ENCODE peak calls at places on chromosome 1, in seven cellular contexts. One of them, this sample, is unnamed.

GRCh38 chr1:229621663-229622062 is 4.3 kb downstream of the TAF5L start:
- DNase-seq in transverse colon: no peak
- DNase-seq in HCT116: no peak
- DNase-seq in prostate gland: no peak
- DNase-seq in Peyer's patch: no peak
- DNase-seq in NB4: no peak
- DNase-seq in tibial nerve: no peak
- DNase-seq in this sample: no peak

GRCh38 chr1:238252033-238252802 is 361.5 kb upstream of the ZP4 start:
- DNase-seq in transverse colon: peak
- DNase-seq in HCT116: no peak
- DNase-seq in prostate gland: no peak
- DNase-seq in Peyer's patch: peak
- DNase-seq in NB4: peak
- DNase-seq in tibial nerve: peak
- DNase-seq in this sample: peak

GRCh38 chr1:62621907-62622306 is 24.6 kb downstream of the ANGPTL3 start:
- DNase-seq in transverse colon: no peak
- DNase-seq in HCT116: peak
- DNase-seq in prostate gland: no peak
- DNase-seq in Peyer's patch: no peak
- DNase-seq in NB4: peak
- DNase-seq in tibial nerve: no peak
- DNase-seq in this sample: peak

GRCh38 chr1:35557118-35557610 is at the start of gene KIAA0319L:
- DNase-seq in transverse colon: peak
- DNase-seq in HCT116: no peak
- DNase-seq in prostate gland: peak
- DNase-seq in Peyer's patch: peak
- DNase-seq in NB4: no peak
- DNase-seq in tibial nerve: no peak
- DNase-seq in this sample: peak

GRCh38 chr1:192610114-192610958 is 25.6 kb upstream of the RGS13 start:
- DNase-seq in transverse colon: no peak
- DNase-seq in HCT116: peak
- DNase-seq in prostate gland: no peak
- DNase-seq in Peyer's patch: no peak
- DNase-seq in NB4: peak
- DNase-seq in tibial nerve: no peak
- DNase-seq in this sample: peak

GRCh38 chr1:172883844-172884243 is 166.9 kb downstream of the TNFSF18 start:
- DNase-seq in transverse colon: no peak
- DNase-seq in HCT116: no peak
- DNase-seq in prostate gland: no peak
- DNase-seq in Peyer's patch: no peak
- DNase-seq in NB4: no peak
- DNase-seq in tibial nerve: no peak
- DNase-seq in this sample: no peak

GRCh38 chr1:71046891-71047634 is 553 bp downstream of the PTGER3 start:
- DNase-seq in transverse colon: peak
- DNase-seq in HCT116: no peak
- DNase-seq in prostate gland: peak
- DNase-seq in Peyer's patch: no peak
- DNase-seq in NB4: no peak
- DNase-seq in tibial nerve: no peak
- DNase-seq in this sample: peak

GRCh38 chr1:9822897-9823692 is 670 bp downstream of the CLSTN1 start:
- DNase-seq in transverse colon: peak
- DNase-seq in HCT116: no peak
- DNase-seq in prostate gland: no peak
- DNase-seq in Peyer's patch: peak
- DNase-seq in NB4: peak
- DNase-seq in tibial nerve: no peak
- DNase-seq in this sample: peak

GRCh38 chr1:243628476-243628907 is 221.6 kb downstream of the AKT3 start:
- DNase-seq in transverse colon: no peak
- DNase-seq in HCT116: no peak
- DNase-seq in prostate gland: no peak
- DNase-seq in Peyer's patch: no peak
- DNase-seq in NB4: peak
- DNase-seq in tibial nerve: no peak
- DNase-seq in this sample: no peak

GRCh38 chr1:46533179-46533864 is 18.1 kb downstream of the KNCN start:
- DNase-seq in transverse colon: peak
- DNase-seq in HCT116: no peak
- DNase-seq in prostate gland: no peak
- DNase-seq in Peyer's patch: no peak
- DNase-seq in NB4: no peak
- DNase-seq in tibial nerve: no peak
- DNase-seq in this sample: peak

GRCh38 chr1:214224605-214225354 is 56.2 kb upstream of the SMYD2 start:
- DNase-seq in transverse colon: no peak
- DNase-seq in HCT116: no peak
- DNase-seq in prostate gland: no peak
- DNase-seq in Peyer's patch: no peak
- DNase-seq in NB4: no peak
- DNase-seq in tibial nerve: no peak
- DNase-seq in this sample: no peak

DNA sequence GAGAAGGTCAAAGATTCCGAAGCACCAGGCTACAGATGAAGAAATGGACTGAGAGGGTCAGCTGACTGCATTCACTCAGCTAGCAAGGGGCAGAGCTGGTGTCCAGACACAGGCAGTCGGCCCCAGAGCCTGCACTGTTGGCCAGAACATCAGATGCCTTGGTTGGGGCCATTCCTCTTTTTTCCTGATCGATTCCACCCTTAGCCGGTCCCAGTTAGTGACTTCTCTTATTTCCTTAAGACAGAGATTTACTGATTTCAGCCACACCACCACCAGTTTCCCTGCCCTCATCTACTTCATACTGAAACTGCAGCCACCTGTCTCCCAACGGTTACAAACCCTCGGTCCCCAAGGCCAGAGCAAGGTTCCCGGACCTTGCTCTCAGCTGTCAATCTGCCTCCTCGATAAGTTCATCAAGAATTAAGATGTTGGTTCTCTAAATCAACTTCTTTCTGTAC is 11.5 kb downstream of the CD58 start:
- DNase-seq in transverse colon: no peak
- DNase-seq in HCT116: no peak
- DNase-seq in prostate gland: no peak
- DNase-seq in Peyer's patch: no peak
- DNase-seq in NB4: no peak
- DNase-seq in tibial nerve: no peak
- DNase-seq in this sample: no peak
- TF ChIP-seq POLR2A in transverse colon: no peak
- TF ChIP-seq POLR2A in HCT116: no peak
- TF ChIP-seq POLR2A in prostate gland: no peak
- TF ChIP-seq POLR2A in Peyer's patch: no peak
- TF ChIP-seq POLR2A in NB4: no peak
- TF ChIP-seq POLR2A in tibial nerve: no peak
- TF ChIP-seq POLR2A in this sample: no peak

GRCh38 chr1:1232224-1232800 is at the start of gene B3GALT6:
- DNase-seq in transverse colon: no peak
- DNase-seq in HCT116: no peak
- DNase-seq in prostate gland: no peak
- DNase-seq in Peyer's patch: no peak
- DNase-seq in NB4: no peak
- DNase-seq in tibial nerve: no peak
- DNase-seq in this sample: no peak
- TF ChIP-seq POLR2A in transverse colon: no peak
- TF ChIP-seq POLR2A in HCT116: no peak
- TF ChIP-seq POLR2A in prostate gland: no peak
- TF ChIP-seq POLR2A in Peyer's patch: peak
- TF ChIP-seq POLR2A in NB4: peak
- TF ChIP-seq POLR2A in tibial nerve: peak
- TF ChIP-seq POLR2A in this sample: no peak

GRCh38 chr1:100249537-100250257 is at the start of gene DBT:
- DNase-seq in transverse colon: peak
- DNase-seq in HCT116: peak
- DNase-seq in prostate gland: peak
- DNase-seq in Peyer's patch: peak
- DNase-seq in NB4: peak
- DNase-seq in tibial nerve: peak
- DNase-seq in this sample: peak
- TF ChIP-seq POLR2A in transverse colon: peak
- TF ChIP-seq POLR2A in HCT116: peak
- TF ChIP-seq POLR2A in prostate gland: peak
- TF ChIP-seq POLR2A in Peyer's patch: peak
- TF ChIP-seq POLR2A in NB4: peak
- TF ChIP-seq POLR2A in tibial nerve: peak
- TF ChIP-seq POLR2A in this sample: peak

DNA sequence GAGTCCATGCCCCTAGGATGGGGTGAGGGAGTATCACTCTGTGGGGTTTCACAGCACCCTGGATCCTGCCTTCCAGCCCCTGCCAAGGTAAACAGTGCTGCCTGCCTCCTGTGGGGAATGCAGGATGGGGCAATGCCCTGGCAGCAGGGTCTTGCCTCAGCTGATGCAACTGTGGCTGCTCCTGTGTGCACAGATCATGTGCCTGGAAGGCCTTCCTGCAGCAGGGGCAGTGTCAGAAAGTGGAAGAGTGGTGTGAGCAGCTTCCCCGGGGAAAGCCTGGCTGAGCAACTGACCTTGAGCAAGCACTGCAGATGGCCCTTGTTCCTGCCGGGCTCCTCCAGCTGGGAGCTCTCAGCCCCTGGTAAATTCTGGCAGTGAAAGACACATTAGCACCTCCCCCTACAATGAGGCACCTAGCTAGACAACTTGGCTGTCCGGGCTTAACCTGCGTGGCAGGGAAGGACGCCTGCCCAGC is 9.9 kb downstream of the TOR3A start:
- DNase-seq in transverse colon: peak
- DNase-seq in HCT116: no peak
- DNase-seq in prostate gland: peak
- DNase-seq in Peyer's patch: no peak
- DNase-seq in NB4: peak
- DNase-seq in tibial nerve: peak
- DNase-seq in this sample: no peak
- TF ChIP-seq POLR2A in transverse colon: no peak
- TF ChIP-seq POLR2A in HCT116: no peak
- TF ChIP-seq POLR2A in prostate gland: no peak
- TF ChIP-seq POLR2A in Peyer's patch: no peak
- TF ChIP-seq POLR2A in NB4: no peak
- TF ChIP-seq POLR2A in tibial nerve: no peak
- TF ChIP-seq POLR2A in this sample: no peak

GRCh38 chr1:155326020-155326526 is 5.4 kb downstream of the RUSC1 start:
- DNase-seq in transverse colon: no peak
- DNase-seq in HCT116: no peak
- DNase-seq in prostate gland: no peak
- DNase-seq in Peyer's patch: peak
- DNase-seq in NB4: peak
- DNase-seq in tibial nerve: no peak
- DNase-seq in this sample: no peak
- TF ChIP-seq POLR2A in transverse colon: no peak
- TF ChIP-seq POLR2A in HCT116: no peak
- TF ChIP-seq POLR2A in prostate gland: no peak
- TF ChIP-seq POLR2A in Peyer's patch: no peak
- TF ChIP-seq POLR2A in NB4: no peak
- TF ChIP-seq POLR2A in tibial nerve: no peak
- TF ChIP-seq POLR2A in this sample: no peak

GRCh38 chr1:246527402-246528088 is 20.5 kb upstream of the SMYD3 start:
- DNase-seq in transverse colon: no peak
- DNase-seq in HCT116: no peak
- DNase-seq in prostate gland: no peak
- DNase-seq in Peyer's patch: no peak
- DNase-seq in NB4: peak
- DNase-seq in tibial nerve: no peak
- DNase-seq in this sample: no peak
- TF ChIP-seq POLR2A in transverse colon: no peak
- TF ChIP-seq POLR2A in HCT116: no peak
- TF ChIP-seq POLR2A in prostate gland: no peak
- TF ChIP-seq POLR2A in Peyer's patch: no peak
- TF ChIP-seq POLR2A in NB4: no peak
- TF ChIP-seq POLR2A in tibial nerve: no peak
- TF ChIP-seq POLR2A in this sample: no peak

GRCh38 chr1:58392083-58392482 is 154.4 kb downstream of the OMA1 start:
- DNase-seq in transverse colon: no peak
- DNase-seq in HCT116: no peak
- DNase-seq in prostate gland: no peak
- DNase-seq in Peyer's patch: no peak
- DNase-seq in NB4: no peak
- DNase-seq in tibial nerve: no peak
- DNase-seq in this sample: no peak
- TF ChIP-seq POLR2A in transverse colon: no peak
- TF ChIP-seq POLR2A in HCT116: no peak
- TF ChIP-seq POLR2A in prostate gland: no peak
- TF ChIP-seq POLR2A in Peyer's patch: no peak
- TF ChIP-seq POLR2A in NB4: no peak
- TF ChIP-seq POLR2A in tibial nerve: no peak
- TF ChIP-seq POLR2A in this sample: no peak

GRCh38 chr1:169484683-169485426 is 889 bp downstream of the SLC19A2 start:
- DNase-seq in transverse colon: peak
- DNase-seq in HCT116: no peak
- DNase-seq in prostate gland: peak
- DNase-seq in Peyer's patch: peak
- DNase-seq in NB4: peak
- DNase-seq in tibial nerve: peak
- DNase-seq in this sample: peak
- TF ChIP-seq POLR2A in transverse colon: no peak
- TF ChIP-seq POLR2A in HCT116: no peak
- TF ChIP-seq POLR2A in prostate gland: no peak
- TF ChIP-seq POLR2A in Peyer's patch: no peak
- TF ChIP-seq POLR2A in NB4: no peak
- TF ChIP-seq POLR2A in tibial nerve: no peak
- TF ChIP-seq POLR2A in this sample: no peak

DNA sequence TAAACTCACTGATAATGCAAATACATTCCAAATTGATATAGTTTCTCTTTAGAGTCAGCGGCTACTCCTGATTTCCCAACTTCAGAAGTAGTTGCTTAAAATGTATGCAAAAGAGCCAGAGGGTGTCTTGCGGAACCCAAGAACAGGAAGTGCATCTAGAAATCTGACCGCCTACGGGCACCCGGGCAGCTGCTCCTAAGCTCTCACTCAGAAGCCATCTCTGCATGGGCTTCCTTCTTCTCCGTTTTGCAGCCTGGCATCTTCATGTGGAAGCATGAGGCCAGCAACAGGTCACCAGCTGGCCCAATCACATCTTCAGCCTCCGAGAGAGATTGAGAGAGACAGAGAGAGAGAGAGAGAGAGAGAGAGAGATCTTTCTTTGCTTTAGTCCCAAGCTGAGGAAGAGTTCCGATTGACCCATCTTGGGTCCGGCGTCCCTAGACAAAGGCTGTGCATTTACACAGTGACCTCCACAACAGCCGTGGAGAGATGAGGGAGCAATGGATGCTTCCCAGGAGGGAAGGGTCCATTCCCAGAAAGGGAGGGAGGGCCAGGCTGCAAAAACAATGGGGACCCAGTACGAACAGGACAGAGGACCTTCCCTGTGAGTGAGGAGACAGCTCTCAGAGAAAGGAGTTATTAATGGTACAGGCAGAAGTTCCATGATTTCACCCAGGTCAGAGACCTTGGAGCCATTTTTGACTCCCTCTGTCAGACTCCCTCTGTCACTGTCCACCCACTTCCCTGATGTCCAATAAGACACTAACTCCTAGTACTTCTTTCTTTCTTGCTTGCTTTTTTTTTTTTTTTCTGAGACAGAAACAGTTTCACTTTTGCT is 28.2 kb upstream of the SLC30A1 start:
- DNase-seq in transverse colon: peak
- DNase-seq in HCT116: no peak
- DNase-seq in prostate gland: no peak
- DNase-seq in Peyer's patch: peak
- DNase-seq in NB4: peak
- DNase-seq in tibial nerve: no peak
- DNase-seq in this sample: no peak
- TF ChIP-seq POLR2A in transverse colon: no peak
- TF ChIP-seq POLR2A in HCT116: no peak
- TF ChIP-seq POLR2A in prostate gland: no peak
- TF ChIP-seq POLR2A in Peyer's patch: no peak
- TF ChIP-seq POLR2A in NB4: peak
- TF ChIP-seq POLR2A in tibial nerve: no peak
- TF ChIP-seq POLR2A in this sample: no peak

This sample was measured in erythroblast.